ENCODE peak calls at places on chromosomes 13 and 19, in seven cellular contexts. V, T, G, X, J, S and R are unnamed samples. For H3K4me1, the result is how much of the 10 kb centered on the place peaks cover.

GRCh38 chr13:60617863-60618733 is 221.1 kb downstream of the TDRD3 start:
- DNase-seq in T (no peak), G (no peak), S (no peak), V (no peak), J (no peak), X (no peak), R (no peak)

GRCh38 chr13:42970824-42971669 is 21.0 kb downstream of the EPSTI1 start:
- DNase-seq in G (no peak), S (no peak), X (peak), T (peak), J (peak), V (peak), R (peak)

GRCh38 chr13:101098873-101099272 is 317.4 kb downstream of the NALCN start:
- DNase-seq in J (no peak), X (no peak), G (no peak), T (no peak), V (no peak), S (no peak), R (no peak)

GRCh38 chr13:45817833-45818232 is 33.7 kb downstream of the SIAH3 start:
- DNase-seq in T (no peak), V (no peak), X (no peak), J (no peak), S (no peak), G (no peak), R (no peak)

GRCh38 chr13:46489586-46490023 is 63.4 kb upstream of the LRCH1 start:
- DNase-seq in X (no peak), T (no peak), J (no peak), V (peak), G (no peak), S (peak), R (peak)

GRCh38 chr19:5827342-5827890 is 12.1 kb downstream of the FUT6 start:
- DNase-seq in J (no peak), T (no peak), G (no peak), V (no peak), X (no peak), S (no peak), R (no peak)

GRCh38 chr13:20359335-20359734 is 127.2 kb upstream of the GJB6 start:
- DNase-seq in T (no peak), J (no peak), V (no peak), G (no peak), S (no peak), X (peak), R (peak)

GRCh38 chr13:27810009-27810408 is 17.7 kb downstream of the GSX1 start:
- DNase-seq in J (no peak), T (no peak), S (no peak), V (no peak), X (no peak), G (no peak), R (no peak)

GRCh38 chr13:109655206-109655600 is 131.2 kb downstream of the IRS2 start:
- DNase-seq in G (no peak), V (no peak), X (no peak), J (no peak), T (no peak), S (no peak), R (no peak)

GRCh38 chr19:45097776-45098520 is 5.0 kb downstream of the PPP1R37 start:
- DNase-seq in G (peak), X (peak), T (no peak), S (peak), J (no peak), V (peak), R (peak)

GRCh38 chr19:35612559-35613321 is at the start of gene HAUS5:
- DNase-seq in T (peak), X (peak), G (peak), V (peak), J (peak), S (peak), R (peak)

GRCh38 chr19:35615036-35615435 is 2.5 kb downstream of the HAUS5 start:
- DNase-seq in T (no peak), V (no peak), J (no peak), X (no peak), G (no peak), S (no peak), R (no peak)

GRCh38 chr19:35612224-35612558 is 344 bp upstream of the HAUS5 start:
- DNase-seq in J (no peak), S (no peak), T (no peak), X (no peak), G (no peak), V (no peak), R (no peak)

GRCh38 chr19:35609881-35610353 is 2.6 kb upstream of the HAUS5 start:
- DNase-seq in T (no peak), G (no peak), V (no peak), X (no peak), J (peak), S (no peak), R (no peak)

DNA sequence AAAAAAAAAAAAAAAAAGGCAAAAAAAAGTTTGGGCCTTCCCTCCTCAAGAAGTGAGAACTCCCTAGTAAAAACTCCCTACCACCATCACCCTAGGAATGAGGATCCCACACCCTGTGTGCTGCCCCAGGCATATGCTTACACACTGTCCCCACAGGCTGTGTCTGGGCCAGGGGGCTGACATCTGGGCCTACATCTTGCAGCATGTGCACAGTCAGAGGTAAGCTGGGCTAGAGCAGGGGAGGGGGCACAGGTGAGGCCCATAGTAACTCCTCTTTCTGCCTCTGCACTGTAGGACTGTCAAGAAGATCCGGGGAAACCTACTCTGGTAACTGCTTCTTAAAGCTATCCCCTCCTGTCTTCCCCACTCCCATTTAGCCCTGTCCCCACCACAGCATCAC is 1.0 kb downstream of the HAUS5 start:
- DNase-seq in V (no peak), T (no peak), J (no peak), X (no peak), S (no peak), G (no peak), R (no peak)
- H3K4me3 ChIP-seq in V (no peak), T (no peak), J (peak), X (no peak), S (no peak), G (no peak), R (no peak)

GRCh38 chr13:40568246-40568645 is 98.2 kb downstream of the FOXO1 start:
- DNase-seq in J (no peak), T (no peak), V (no peak), G (no peak), X (no peak), S (no peak), R (no peak)
- H3K4me1 ChIP-seq in J (half or more), T (half or more), V (under half), G (half or more), X (under half), S (under half), R (under half)

GRCh38 chr19:8459520-8460260 is 14.9 kb downstream of the HNRNPM start:
- DNase-seq in G (no peak), S (no peak), X (peak), V (no peak), J (no peak), T (no peak), R (peak)
- H3K4me3 ChIP-seq in G (peak), S (no peak), X (peak), V (no peak), J (no peak), T (no peak), R (no peak)

DNA sequence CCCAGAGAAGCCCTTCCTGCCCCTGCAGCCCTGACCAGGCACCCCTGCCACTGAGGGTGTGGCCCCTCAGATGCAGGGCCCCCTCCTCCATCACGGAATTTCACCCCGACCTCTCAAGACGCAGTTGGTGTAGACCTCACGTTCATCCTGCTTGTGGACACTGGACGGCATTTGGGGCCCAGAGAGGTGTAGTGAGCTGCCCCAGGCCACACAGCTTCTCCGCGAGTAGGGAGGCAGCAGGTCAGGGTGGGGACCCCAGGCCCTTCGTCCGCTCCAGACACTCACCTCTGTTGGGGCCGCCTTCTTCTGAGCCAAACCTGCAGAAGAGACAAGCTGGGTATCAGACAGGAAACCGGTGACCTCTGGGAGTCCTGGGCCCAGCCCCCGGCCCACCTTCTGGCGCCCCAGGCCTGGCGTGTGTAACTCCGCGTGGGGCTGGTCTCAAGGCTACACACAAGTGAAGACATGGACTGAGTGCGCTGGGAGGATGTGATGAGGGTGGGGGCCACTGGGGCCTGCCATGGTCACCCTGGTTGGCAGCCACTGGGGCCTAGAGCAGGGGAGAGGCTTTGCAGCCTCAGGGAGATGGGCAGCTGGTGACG is 33.1 kb downstream of the PIP5K1C start:
- DNase-seq in J (no peak), V (no peak), G (no peak), T (no peak), X (no peak), S (no peak), R (no peak)
- H3K4me1 ChIP-seq in J (under half), V (under half), G (half or more), T (under half), X (under half), S (under half), R (under half)

GRCh38 chr13:99971576-99972189 is at the start of gene ZIC5:
- DNase-seq in V (no peak), X (peak), S (no peak), J (no peak), G (no peak), T (no peak), R (no peak)
- H3K4me3 ChIP-seq in V (peak), X (peak), S (peak), J (no peak), G (peak), T (no peak), R (peak)

GRCh38 chr13:30113531-30113930 is 193.8 kb downstream of the KATNAL1 start:
- DNase-seq in T (no peak), V (peak), X (no peak), J (no peak), G (no peak), S (no peak), R (no peak)

GRCh38 chr13:30115257-30115600 is 192.1 kb downstream of the KATNAL1 start:
- DNase-seq in V (no peak), X (no peak), G (no peak), J (no peak), S (no peak), T (no peak), R (no peak)

GRCh38 chr13:30113983-30114491 is 193.3 kb downstream of the KATNAL1 start:
- DNase-seq in S (no peak), V (no peak), T (peak), X (no peak), G (no peak), J (no peak), R (no peak)

GRCh38 chr13:30116379-30116778 is 191.0 kb downstream of the KATNAL1 start:
- DNase-seq in J (no peak), G (no peak), T (no peak), X (no peak), V (no peak), S (no peak), R (no peak)

DNA sequence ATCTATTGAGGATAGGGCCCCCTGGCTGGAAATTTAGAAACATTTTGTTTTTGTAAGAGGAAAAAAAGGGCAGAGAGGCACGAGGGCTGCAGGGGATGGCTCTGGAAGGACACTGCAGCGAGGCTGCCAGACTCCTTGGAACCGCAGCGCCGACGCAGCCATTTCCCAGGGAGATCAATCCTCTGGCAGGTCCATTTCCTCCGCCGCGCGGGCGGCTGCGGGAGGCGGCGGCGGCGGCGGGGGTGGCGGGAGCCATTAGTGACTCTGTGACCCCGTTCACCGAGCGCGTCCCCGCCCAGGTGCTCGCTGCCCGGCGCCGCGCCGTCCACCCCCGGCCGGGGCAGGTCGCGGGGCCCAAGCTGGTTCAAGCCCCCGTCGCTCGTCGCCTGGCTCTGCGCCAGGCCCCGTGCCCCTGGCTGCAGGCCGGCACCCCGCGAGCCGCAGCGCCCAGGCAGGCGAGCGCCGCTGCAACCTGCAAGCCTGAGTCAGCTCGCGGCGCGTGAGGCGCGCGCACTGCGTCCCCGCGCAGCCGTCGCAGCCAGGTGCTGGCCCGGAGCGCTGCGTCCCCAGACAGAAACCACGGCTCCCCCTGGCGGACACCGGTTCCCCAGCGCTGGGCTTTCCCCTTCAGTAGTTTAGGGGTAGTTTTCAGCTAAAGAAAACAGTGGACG is 192.6 kb downstream of the KATNAL1 start:
- DNase-seq in V (peak), G (peak), T (peak), X (peak), S (peak), J (peak), R (peak)
- H3K4me1 ChIP-seq in V (under half), G (under half), T (under half), X (under half), S (under half), J (under half), R (under half)

GRCh38 chr13:98570929-98571372 is 6.0 kb downstream of the STK24 start:
- DNase-seq in S (no peak), T (peak), V (no peak), X (no peak), J (peak), G (no peak), R (peak)
- H3K4me3 ChIP-seq in S (peak), T (no peak), V (peak), X (peak), J (peak), G (peak), R (peak)

DNA sequence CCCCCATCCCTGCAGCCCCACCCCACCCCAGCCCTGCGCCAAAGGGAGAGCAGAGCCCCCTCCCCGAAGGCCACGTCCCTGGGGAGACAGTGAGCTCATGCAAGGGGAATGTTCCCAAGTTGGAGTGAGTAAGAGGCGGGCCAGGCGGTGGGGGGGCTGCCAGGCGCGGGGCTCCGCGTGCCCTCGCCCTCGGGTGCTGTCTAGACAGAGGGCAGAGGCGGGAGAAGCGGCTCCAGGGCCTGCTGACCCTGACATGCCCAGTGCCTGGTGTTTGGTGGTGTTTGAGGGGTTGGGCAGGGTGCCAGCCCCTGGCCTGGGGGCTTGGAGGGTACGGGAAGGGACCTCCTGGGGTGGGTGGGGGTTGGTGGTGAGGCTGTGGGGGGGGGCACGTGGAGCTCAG is 1.0 kb downstream of the FSTL3 start:
- DNase-seq in V (peak), J (no peak), T (peak), G (peak), X (peak), S (peak), R (peak)
- H3K4me1 ChIP-seq in V (under half), J (under half), T (under half), G (half or more), X (under half), S (under half), R (under half)

DNA sequence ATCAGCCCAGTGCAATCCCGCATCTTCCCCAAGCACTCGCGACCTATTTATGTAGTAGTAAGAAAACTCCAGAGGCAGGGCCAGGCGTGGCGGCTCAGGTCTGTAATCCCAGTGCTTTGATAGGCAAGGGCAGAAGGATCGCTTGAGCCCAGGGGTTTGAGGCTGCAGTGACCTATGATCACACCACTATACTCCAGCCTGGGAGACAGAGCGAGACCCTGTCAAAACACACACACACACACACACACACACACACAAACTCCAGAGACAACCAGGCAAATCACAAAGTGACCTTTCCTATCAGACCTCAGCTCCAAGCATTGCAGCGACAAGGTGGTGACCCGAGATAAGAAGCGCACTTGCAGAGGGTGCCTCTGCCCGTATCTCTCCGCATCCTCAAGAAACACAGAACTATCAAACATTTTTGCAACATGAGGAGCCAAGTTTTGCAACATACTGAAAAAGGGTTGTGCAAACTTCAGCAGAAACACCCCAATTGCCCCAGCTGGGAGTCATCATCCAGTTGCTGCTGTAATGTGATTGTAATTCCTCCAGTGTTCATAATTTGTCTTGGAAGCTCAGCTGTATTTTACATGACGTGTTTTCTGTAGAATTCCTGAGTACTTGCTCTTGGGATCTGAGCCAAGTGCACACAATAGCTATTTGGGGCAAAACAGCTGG is 8.7 kb upstream of the KLF2 start:
- DNase-seq in G (peak), V (peak), X (no peak), T (no peak), J (no peak), S (peak), R (peak)
- H3K4me3 ChIP-seq in G (peak), V (no peak), X (no peak), T (no peak), J (no peak), S (no peak), R (no peak)